ENCODE peak calls at places on chromosomes 13 and 19, in seven cellular contexts. One of them, this sample, is unnamed.

GRCh38 chr13:34048652-34049051 is 230.7 kb downstream of the RFC3 start:
- DNase-seq in SK-MEL-5: no peak
- DNase-seq in HFF-Myc: no peak
- DNase-seq in stromal cell of bone marrow: no peak
- DNase-seq in ovary: no peak
- DNase-seq in neuronal stem cell: no peak
- DNase-seq in stimulated activated naive B cell treated with anti-CD40 and anti-IgM and Interleukin-4, amounts not matched to agents 10 μg/mL and 1 μg/mL and 100 μg/mL, for 72 hours: no peak
- DNase-seq in this sample: no peak

GRCh38 chr19:15379996-15380647 is 535 bp upstream of the AKAP8 start:
- DNase-seq in SK-MEL-5: peak; percentile 43
- DNase-seq in HFF-Myc: no peak
- DNase-seq in stromal cell of bone marrow: no peak
- DNase-seq in ovary: no peak
- DNase-seq in neuronal stem cell: no peak
- DNase-seq in stimulated activated naive B cell treated with anti-CD40 and anti-IgM and Interleukin-4, amounts not matched to agents 10 μg/mL and 1 μg/mL and 100 μg/mL, for 72 hours: no peak
- DNase-seq in this sample: peak; percentile 81

GRCh38 chr13:74557870-74558269 is 423.7 kb upstream of the KLF12 start:
- DNase-seq in SK-MEL-5: no peak
- DNase-seq in HFF-Myc: no peak
- DNase-seq in stromal cell of bone marrow: no peak
- DNase-seq in ovary: no peak
- DNase-seq in neuronal stem cell: no peak
- DNase-seq in stimulated activated naive B cell treated with anti-CD40 and anti-IgM and Interleukin-4, amounts not matched to agents 10 μg/mL and 1 μg/mL and 100 μg/mL, for 72 hours: no peak
- DNase-seq in this sample: no peak

GRCh38 chr13:113623491-113624234 is 34.3 kb downstream of the ATP4B start:
- DNase-seq in SK-MEL-5: peak; percentile 17
- DNase-seq in HFF-Myc: no peak
- DNase-seq in stromal cell of bone marrow: no peak
- DNase-seq in ovary: peak; percentile 23
- DNase-seq in neuronal stem cell: no peak
- DNase-seq in stimulated activated naive B cell treated with anti-CD40 and anti-IgM and Interleukin-4, amounts not matched to agents 10 μg/mL and 1 μg/mL and 100 μg/mL, for 72 hours: no peak
- DNase-seq in this sample: peak; percentile 50

GRCh38 chr19:35088514-35088913 is 27.1 kb upstream of the FXYD3 start:
- DNase-seq in SK-MEL-5: peak; percentile 35
- DNase-seq in HFF-Myc: peak; percentile 75
- DNase-seq in stromal cell of bone marrow: peak; percentile 27
- DNase-seq in ovary: no peak
- DNase-seq in neuronal stem cell: no peak
- DNase-seq in stimulated activated naive B cell treated with anti-CD40 and anti-IgM and Interleukin-4, amounts not matched to agents 10 μg/mL and 1 μg/mL and 100 μg/mL, for 72 hours: no peak
- DNase-seq in this sample: no peak

GRCh38 chr13:110524484-110525254 is 36.9 kb downstream of the RAB20 start:
- DNase-seq in SK-MEL-5: no peak
- DNase-seq in HFF-Myc: no peak
- DNase-seq in stromal cell of bone marrow: no peak
- DNase-seq in ovary: no peak
- DNase-seq in neuronal stem cell: no peak
- DNase-seq in stimulated activated naive B cell treated with anti-CD40 and anti-IgM and Interleukin-4, amounts not matched to agents 10 μg/mL and 1 μg/mL and 100 μg/mL, for 72 hours: no peak
- DNase-seq in this sample: peak; percentile 78

GRCh38 chr13:100392709-100393630 is 195.6 kb downstream of the GGACT start:
- DNase-seq in SK-MEL-5: peak; percentile 98
- DNase-seq in HFF-Myc: peak; percentile 99
- DNase-seq in stromal cell of bone marrow: peak; percentile 99
- DNase-seq in ovary: peak; percentile 54
- DNase-seq in neuronal stem cell: peak; percentile 14
- DNase-seq in stimulated activated naive B cell treated with anti-CD40 and anti-IgM and Interleukin-4, amounts not matched to agents 10 μg/mL and 1 μg/mL and 100 μg/mL, for 72 hours: peak; percentile 35
- DNase-seq in this sample: peak; percentile 94

GRCh38 chr13:53605306-53605705 is 576.7 kb downstream of the OLFM4 start:
- DNase-seq in SK-MEL-5: no peak
- DNase-seq in HFF-Myc: no peak
- DNase-seq in stromal cell of bone marrow: no peak
- DNase-seq in ovary: no peak
- DNase-seq in neuronal stem cell: no peak
- DNase-seq in stimulated activated naive B cell treated with anti-CD40 and anti-IgM and Interleukin-4, amounts not matched to agents 10 μg/mL and 1 μg/mL and 100 μg/mL, for 72 hours: no peak
- DNase-seq in this sample: no peak

GRCh38 chr13:29835280-29836061 is 14.9 kb downstream of the UBL3 start:
- DNase-seq in SK-MEL-5: no peak
- DNase-seq in HFF-Myc: no peak
- DNase-seq in stromal cell of bone marrow: no peak
- DNase-seq in ovary: no peak
- DNase-seq in neuronal stem cell: no peak
- DNase-seq in stimulated activated naive B cell treated with anti-CD40 and anti-IgM and Interleukin-4, amounts not matched to agents 10 μg/mL and 1 μg/mL and 100 μg/mL, for 72 hours: no peak
- DNase-seq in this sample: no peak

GRCh38 chr19:49056101-49056901 is 1.2 kb downstream of the CGB7 start:
- DNase-seq in SK-MEL-5: peak; percentile 52
- DNase-seq in HFF-Myc: no peak
- DNase-seq in stromal cell of bone marrow: peak; percentile 13
- DNase-seq in ovary: peak; percentile 65
- DNase-seq in neuronal stem cell: peak; percentile 65
- DNase-seq in stimulated activated naive B cell treated with anti-CD40 and anti-IgM and Interleukin-4, amounts not matched to agents 10 μg/mL and 1 μg/mL and 100 μg/mL, for 72 hours: peak; percentile 35
- DNase-seq in this sample: no peak

GRCh38 chr19:4233282-4233853 is 4.0 kb downstream of the EBI3 start:
- DNase-seq in SK-MEL-5: peak; percentile 53
- DNase-seq in HFF-Myc: no peak
- DNase-seq in stromal cell of bone marrow: no peak
- DNase-seq in ovary: peak; percentile 66
- DNase-seq in neuronal stem cell: no peak
- DNase-seq in stimulated activated naive B cell treated with anti-CD40 and anti-IgM and Interleukin-4, amounts not matched to agents 10 μg/mL and 1 μg/mL and 100 μg/mL, for 72 hours: peak; percentile 57
- DNase-seq in this sample: no peak